ENCODE peak calls at places on chromosomes 2 and 18, in four cellular contexts. One of them, this sample, is unnamed.
A peak's percentile ranks its signal among the peaks of the same experiment; 100 is the strongest.

GRCh38 chr2:100422320-100422719 is 4.9 kb upstream of the CHST10 start:
- DNase-seq in K562: peak; percentile 47
- DNase-seq in A549: peak; percentile 66
- DNase-seq in IMR-90: peak; percentile 36
- DNase-seq in this sample: no peak

GRCh38 chr2:219512524-219513216 is 1.6 kb upstream of the ASIC4 start:
- DNase-seq in K562: no peak
- DNase-seq in A549: no peak
- DNase-seq in IMR-90: no peak
- DNase-seq in this sample: no peak

GRCh38 chr2:160862226-160862625 is 298.0 kb upstream of the TANK start:
- DNase-seq in K562: no peak
- DNase-seq in A549: no peak
- DNase-seq in IMR-90: no peak
- DNase-seq in this sample: no peak

GRCh38 chr2:188348974-188349500 is 57.4 kb downstream of the GULP1 start:
- DNase-seq in K562: no peak
- DNase-seq in A549: no peak
- DNase-seq in IMR-90: peak; percentile 8
- DNase-seq in this sample: no peak

GRCh38 chr2:20593072-20594034 is 57.5 kb downstream of the HS1BP3 start:
- DNase-seq in K562: peak; percentile 83
- DNase-seq in A549: peak; percentile 82
- DNase-seq in IMR-90: peak; percentile 93
- DNase-seq in this sample: no peak

GRCh38 chr2:64652231-64653173 is 1.2 kb downstream of the SERTAD2 start:
- DNase-seq in K562: no peak
- DNase-seq in A549: peak; percentile 51
- DNase-seq in IMR-90: peak; percentile 60
- DNase-seq in this sample: no peak

GRCh38 chr18:35174093-35174731 is 66.6 kb upstream of the ZNF397 start:
- DNase-seq in K562: peak; percentile 50
- DNase-seq in A549: no peak
- DNase-seq in IMR-90: no peak
- DNase-seq in this sample: peak; percentile 25

GRCh38 chr2:238055841-238056240 is 5.0 kb upstream of the SCLY start:
- DNase-seq in K562: no peak
- DNase-seq in A549: no peak
- DNase-seq in IMR-90: no peak
- DNase-seq in this sample: no peak

GRCh38 chr2:184599054-184599874 is 935 bp downstream of the ZNF804A start:
- DNase-seq in K562: no peak
- DNase-seq in A549: no peak
- DNase-seq in IMR-90: peak; percentile 34
- DNase-seq in this sample: no peak

DNA sequence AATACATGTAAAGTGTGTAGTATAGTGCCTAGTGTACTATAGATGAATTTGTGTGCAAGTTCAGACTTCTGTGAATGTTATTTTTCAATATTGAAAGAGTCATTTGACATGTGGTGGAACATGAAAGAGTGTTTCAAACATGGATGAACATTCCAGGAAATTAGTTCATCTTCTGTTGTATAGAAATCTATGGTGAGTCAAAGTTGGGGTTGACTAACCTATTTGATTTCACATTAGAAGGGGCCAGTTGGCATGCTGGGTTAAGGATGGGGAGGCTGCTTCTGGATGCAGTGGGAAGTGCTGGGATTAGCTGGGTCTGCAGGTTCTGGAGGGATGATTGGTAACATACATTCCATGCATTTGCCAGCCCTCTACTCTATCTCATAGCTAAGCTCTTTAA is 50.6 kb downstream of the LYPD6B start:
- DNase-seq in K562: no peak
- DNase-seq in A549: no peak
- DNase-seq in IMR-90: no peak
- DNase-seq in this sample: no peak
- TF ChIP-seq ELK1 in K562: no peak
- TF ChIP-seq ELK1 in A549: no peak
- TF ChIP-seq ELK1 in IMR-90: no peak
- TF ChIP-seq ELK1 in this sample: no peak

DNA sequence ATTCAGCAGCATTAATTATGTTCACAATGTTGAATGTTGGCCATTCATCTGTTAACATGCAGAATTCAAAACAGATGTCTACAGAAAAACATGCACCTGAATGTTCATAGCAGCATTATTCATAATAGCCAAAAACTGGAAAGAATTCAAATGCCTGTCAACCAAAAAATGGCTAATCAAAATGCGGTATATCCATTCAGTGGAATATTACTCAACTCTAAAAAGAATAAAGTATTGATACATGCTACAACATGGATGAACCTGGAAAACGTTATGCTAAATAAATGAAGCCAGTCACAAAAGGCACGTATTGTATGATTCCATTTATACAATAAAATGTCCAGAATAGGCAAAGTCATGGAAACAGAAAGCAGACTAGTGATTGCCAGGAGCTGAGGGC is 68.0 kb downstream of the CCDC88A start:
- DNase-seq in K562: no peak
- DNase-seq in A549: no peak
- DNase-seq in IMR-90: no peak
- DNase-seq in this sample: no peak
- TF ChIP-seq ELK1 in K562: no peak
- TF ChIP-seq ELK1 in A549: no peak
- TF ChIP-seq ELK1 in IMR-90: no peak
- TF ChIP-seq ELK1 in this sample: no peak

DNA sequence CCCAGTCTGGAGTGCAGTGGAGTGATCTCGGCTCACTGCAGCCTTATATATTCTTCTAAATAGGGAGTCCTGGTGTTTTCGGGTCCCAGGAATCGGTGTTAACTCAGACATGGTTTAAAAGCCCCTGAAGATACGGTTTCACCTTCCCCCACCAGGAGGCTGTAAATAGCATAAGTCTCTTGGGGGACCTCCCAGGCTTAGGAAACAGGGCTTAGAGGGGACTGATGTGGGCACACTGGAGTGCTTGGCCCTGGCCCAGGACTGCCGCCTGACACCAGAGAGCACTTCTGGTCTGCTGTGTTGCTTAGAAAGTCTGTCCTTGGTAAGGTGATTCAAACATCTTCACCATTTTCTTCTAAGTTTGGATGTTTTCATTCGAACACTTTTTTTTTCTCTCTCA is 39.7 kb upstream of the MAP4K4 start:
- DNase-seq in K562: no peak
- DNase-seq in A549: no peak
- DNase-seq in IMR-90: no peak
- DNase-seq in this sample: no peak
- TF ChIP-seq ELK1 in K562: no peak
- TF ChIP-seq ELK1 in A549: no peak
- TF ChIP-seq ELK1 in IMR-90: no peak
- TF ChIP-seq ELK1 in this sample: no peak

GRCh38 chr2:105224444-105224843 is 17.1 kb upstream of the GPR45 start:
- DNase-seq in K562: no peak
- DNase-seq in A549: no peak
- DNase-seq in IMR-90: no peak
- DNase-seq in this sample: no peak
- TF ChIP-seq ELK1 in K562: no peak
- TF ChIP-seq ELK1 in A549: no peak
- TF ChIP-seq ELK1 in IMR-90: no peak
- TF ChIP-seq ELK1 in this sample: no peak

GRCh38 chr18:74249181-74249968 is 42.4 kb downstream of the CYB5A start:
- DNase-seq in K562: no peak
- DNase-seq in A549: peak; percentile 72
- DNase-seq in IMR-90: peak; percentile 84
- DNase-seq in this sample: no peak
- TF ChIP-seq ELK1 in K562: no peak
- TF ChIP-seq ELK1 in A549: no peak
- TF ChIP-seq ELK1 in IMR-90: no peak
- TF ChIP-seq ELK1 in this sample: no peak

DNA sequence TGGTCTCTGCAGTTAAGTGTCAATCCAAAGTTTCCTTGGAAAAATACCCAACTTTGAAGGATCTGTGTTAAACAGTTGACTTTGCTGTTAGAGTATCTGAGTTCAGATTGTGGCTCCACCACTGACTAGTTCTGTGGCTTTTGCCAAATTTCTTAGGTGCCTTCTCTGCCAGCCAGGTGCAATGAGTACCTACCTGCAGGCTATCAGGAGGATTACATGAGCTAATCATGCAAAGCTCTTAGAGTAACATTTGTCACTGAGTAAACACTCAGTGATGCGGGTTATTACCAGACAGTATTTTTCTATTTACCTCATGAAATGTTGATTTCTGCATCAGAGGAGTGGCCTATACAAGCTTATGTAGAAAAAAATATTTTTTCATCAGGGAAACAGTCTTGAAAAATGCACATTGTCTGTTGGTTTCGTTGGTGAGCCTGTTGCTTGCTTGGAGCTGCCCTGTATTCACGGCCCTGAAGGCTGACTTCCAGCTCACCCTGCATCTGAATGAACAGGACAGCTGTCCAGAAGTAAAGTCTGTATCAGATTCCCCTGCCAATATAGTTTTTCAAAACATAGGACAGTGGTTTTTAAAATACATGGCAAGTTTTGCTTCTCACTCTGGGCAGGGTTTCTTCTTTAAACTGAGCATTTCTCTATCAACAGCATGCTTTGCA is 235.1 kb downstream of the CDCA7 start:
- DNase-seq in K562: no peak
- DNase-seq in A549: no peak
- DNase-seq in IMR-90: peak; percentile 39
- DNase-seq in this sample: no peak
- TF ChIP-seq ELK1 in K562: no peak
- TF ChIP-seq ELK1 in A549: no peak
- TF ChIP-seq ELK1 in IMR-90: no peak
- TF ChIP-seq ELK1 in this sample: no peak

GRCh38 chr2:177675256-177676220 is 283.0 kb downstream of the AGPS start:
- DNase-seq in K562: no peak
- DNase-seq in A549: no peak
- DNase-seq in IMR-90: no peak
- DNase-seq in this sample: no peak
- TF ChIP-seq ELK1 in K562: no peak
- TF ChIP-seq ELK1 in A549: no peak
- TF ChIP-seq ELK1 in IMR-90: no peak
- TF ChIP-seq ELK1 in this sample: no peak

GRCh38 chr2:173205375-173205774 is 129.7 kb downstream of the MAP3K20 start:
- DNase-seq in K562: no peak
- DNase-seq in A549: no peak
- DNase-seq in IMR-90: peak; percentile 28
- DNase-seq in this sample: no peak
- TF ChIP-seq ELK1 in K562: no peak
- TF ChIP-seq ELK1 in A549: no peak
- TF ChIP-seq ELK1 in IMR-90: no peak
- TF ChIP-seq ELK1 in this sample: no peak

This sample was measured in GM12878.